ENCODE peak calls at places on chromosomes 7 and 10, in eight cellular contexts. V is AG09309, B is neural crest cell, E is thyroid gland, J is right lobe of liver, N is KBM-7, Z is NCI-H510A, C is EH. K is an unnamed sample.

GRCh38 chr7:29764227-29764626 is 42.1 kb upstream of the WIPF3 start:
- DNase-seq in J (no peak), N (peak; percentile 11), C (no peak), Z (no peak), B (no peak), E (no peak), V (no peak), K (no peak)

GRCh38 chr7:82685214-82685613 is 241.6 kb upstream of the CACNA2D1 start:
- DNase-seq in E (no peak), V (no peak), N (no peak), J (no peak), Z (no peak), B (no peak), C (no peak), K (no peak)

GRCh38 chr7:122073635-122074034 is 70.4 kb downstream of the AASS start:
- DNase-seq in Z (no peak), C (no peak), E (no peak), J (no peak), V (no peak), N (no peak), B (no peak), K (no peak)

GRCh38 chr7:90540406-90540805 is 55.7 kb upstream of the CDK14 start:
- DNase-seq in V (no peak), B (no peak), E (no peak), J (no peak), Z (no peak), N (no peak), C (no peak), K (no peak)

GRCh38 chr7:152354061-152354460 is 81.7 kb downstream of the KMT2C start:
- DNase-seq in J (no peak), Z (no peak), C (peak; percentile 74), E (no peak), B (no peak), V (no peak), N (no peak), K (no peak)

GRCh38 chr10:122127943-122128342 is 139.0 kb downstream of the TACC2 start:
- DNase-seq in J (no peak), E (peak; percentile 86), C (peak; percentile 53), B (no peak), Z (no peak), N (no peak), V (no peak), K (no peak)

GRCh38 chr10:59362991-59363390 is 642 bp upstream of the FAM13C start:
- DNase-seq in C (peak; percentile 31), V (no peak), B (peak; percentile 32), J (peak; percentile 75), Z (peak; percentile 52), E (peak; percentile 78), N (peak; percentile 13), K (no peak)

GRCh38 chr7:30713397-30713796 is 31.1 kb upstream of the CRHR2 start:
- DNase-seq in V (no peak), E (no peak), B (no peak), Z (no peak), C (no peak), J (no peak), N (no peak), K (no peak)

GRCh38 chr7:44063547-44063893 is 1.8 kb downstream of the PGAM2 start:
- DNase-seq in V (no peak), C (no peak), B (no peak), E (peak; percentile 3), N (no peak), J (no peak), Z (no peak), K (no peak)

GRCh38 chr10:114548662-114549061 is 109.4 kb downstream of the ABLIM1 start:
- DNase-seq in C (peak; percentile 54), J (peak; percentile 71), N (no peak), E (peak; percentile 90), V (peak; percentile 16), Z (no peak), B (peak; percentile 16), K (no peak)

GRCh38 chr7:122887198-122887597 is 938 bp upstream of the CADPS2 start:
- DNase-seq in J (peak; percentile 80), C (peak; percentile 63), E (peak; percentile 74), Z (peak; percentile 9), B (peak; percentile 41), V (peak; percentile 11), N (no peak), K (peak; percentile 68)

GRCh38 chr7:1567082-1567771 is 2.6 kb downstream of the PSMG3 start:
- DNase-seq in J (no peak), B (no peak), C (peak; percentile 20), E (peak; percentile 80), V (no peak), Z (no peak), N (no peak), K (no peak)

GRCh38 chr10:132848306-132848705 is 62.4 kb upstream of the NKX6-2 start:
- DNase-seq in B (no peak), N (peak; percentile 32), Z (no peak), J (no peak), E (peak; percentile 53), V (no peak), C (no peak), K (no peak)

GRCh38 chr7:83060218-83060617 is 102.5 kb downstream of the PCLO start:
- DNase-seq in E (peak; percentile 13), C (no peak), Z (peak; percentile 66), J (peak; percentile 55), N (no peak), B (no peak), V (no peak), K (peak; percentile 23)

GRCh38 chr7:49174396-49174795 is 250.0 kb downstream of the CDC14C start:
- DNase-seq in V (no peak), E (no peak), C (no peak), J (no peak), Z (no peak), N (no peak), B (no peak), K (no peak)

GRCh38 chr10:73813333-73813732 is 1.9 kb upstream of the NDST2 start:
- DNase-seq in V (no peak), N (no peak), C (no peak), Z (no peak), B (no peak), E (no peak), J (peak; percentile 53), K (no peak)

GRCh38 chr10:120940299-120940900 is 89.2 kb downstream of the WDR11 start:
- DNase-seq in C (no peak), B (no peak), V (no peak), N (no peak), E (no peak), Z (no peak), J (no peak), K (no peak)

GRCh38 chr7:149821191-149822148 is 16.7 kb upstream of the ZNF862 start:
- DNase-seq in J (peak; percentile 77), N (no peak), V (no peak), E (no peak), C (no peak), Z (no peak), B (no peak), K (no peak)

GRCh38 chr10:123132576-123133477 is 2.9 kb upstream of the HMX3 start:
- DNase-seq in Z (peak; percentile 63), V (peak; percentile 23), N (peak; percentile 91), J (peak; percentile 86), C (peak; percentile 78), B (peak; percentile 96), E (peak; percentile 83), K (peak; percentile 77)

GRCh38 chr7:71220210-71220695 is 88.3 kb downstream of the GALNT17 start:
- DNase-seq in C (no peak), J (no peak), E (peak; percentile 64), B (no peak), V (no peak), N (no peak), Z (no peak), K (no peak)

GRCh38 chr7:45982132-45982531 is 61.1 kb upstream of the IGFBP3 start:
- DNase-seq in B (no peak), E (no peak), Z (no peak), C (no peak), V (no peak), N (no peak), J (no peak), K (no peak)

GRCh38 chr7:46811529-46811928 is 770.4 kb downstream of the TNS3 start:
- DNase-seq in N (no peak), J (no peak), V (peak; percentile 90), Z (no peak), E (no peak), B (no peak), C (peak; percentile 98), K (no peak)

GRCh38 chr10:31101123-31101522 is 69.5 kb upstream of the ZNF438 start:
- DNase-seq in V (peak; percentile 31), E (peak; percentile 79), J (no peak), C (peak; percentile 86), N (no peak), B (no peak), Z (no peak), K (no peak)

GRCh38 chr10:124588736-124589451 is 127.3 kb downstream of the LHPP start:
- DNase-seq in V (no peak), N (peak; percentile 31), E (peak; percentile 57), B (no peak), J (peak; percentile 50), Z (peak; percentile 64), C (peak; percentile 49), K (no peak)